ENCODE peak calls at places on chromosomes 3 and 15, in nine cellular contexts. P is upper lobe of right lung, V is coronary artery, F is cardiac fibroblast, A is GM12865, Y is H9, S is AG04450, Q is RWPE1, B is IMR-90. L is an unnamed sample.
A peak's percentile ranks its signal among the peaks of the same experiment; 100 is the strongest.

GRCh38 chr3:73815966-73816365 is 191.2 kb upstream of the PDZRN3 start:
- DNase-seq in V (no peak), Q (no peak), A (no peak), P (no peak), S (no peak), B (no peak), F (no peak), Y (no peak), L (no peak)

GRCh38 chr15:78247895-78248294 is 13.5 kb upstream of the ACSBG1 start:
- DNase-seq in A (no peak), Y (no peak), Q (no peak), S (no peak), B (no peak), V (no peak), P (no peak), F (no peak), L (no peak)

GRCh38 chr15:84598993-84599392 is 1.8 kb upstream of the ZSCAN2 start:
- DNase-seq in F (peak; percentile 75), S (peak; percentile 20), P (no peak), A (peak; percentile 45), V (no peak), Y (peak; percentile 64), B (peak; percentile 66), Q (peak; percentile 74), L (no peak)

GRCh38 chr3:13206799-13207577 is 133.8 kb upstream of the IQSEC1 start:
- DNase-seq in V (no peak), A (no peak), S (no peak), P (peak; percentile 46), B (no peak), Q (no peak), F (no peak), Y (no peak), L (no peak)

GRCh38 chr3:53630547-53630946 is 136.1 kb downstream of the CACNA1D start:
- DNase-seq in Y (no peak), A (no peak), B (no peak), S (no peak), V (no peak), F (no peak), Q (no peak), P (no peak), L (no peak)

GRCh38 chr3:98921957-98922356 is 20.5 kb upstream of the DCBLD2 start:
- DNase-seq in S (no peak), V (no peak), P (no peak), B (no peak), Q (no peak), A (no peak), F (peak; percentile 53), Y (no peak), L (no peak)

GRCh38 chr15:90309050-90309449 is 43.0 kb upstream of the ZNF774 start:
- DNase-seq in V (no peak), Y (no peak), Q (no peak), S (no peak), P (no peak), A (no peak), F (no peak), B (no peak), L (peak; percentile 46)

GRCh38 chr3:161560006-161560637 is 63.5 kb downstream of the OTOL1 start:
- DNase-seq in S (no peak), A (peak; percentile 36), P (no peak), F (peak; percentile 48), V (no peak), Y (peak; percentile 64), Q (peak; percentile 17), B (peak; percentile 7), L (no peak)

GRCh38 chr3:123960791-123961507 is at the start of gene CCDC14:
- DNase-seq in Y (peak; percentile 99), V (peak; percentile 96), S (peak; percentile 90), B (peak; percentile 96), P (peak; percentile 97), A (peak; percentile 88), Q (peak; percentile 90), F (peak; percentile 97), L (peak; percentile 91)

GRCh38 chr3:38690185-38690584 is 40.7 kb upstream of the SCN5A start:
- DNase-seq in S (no peak), F (no peak), B (peak; percentile 67), A (no peak), P (no peak), Q (no peak), V (no peak), Y (no peak), L (no peak)

GRCh38 chr3:60893946-60894345 is 357.3 kb downstream of the FHIT start:
- DNase-seq in Q (no peak), A (no peak), V (no peak), B (no peak), Y (no peak), P (no peak), F (no peak), S (no peak), L (no peak)

GRCh38 chr3:124760601-124761000 is 30.3 kb downstream of the UMPS start:
- DNase-seq in A (no peak), S (no peak), P (no peak), V (no peak), Q (peak; percentile 15), B (peak; percentile 75), F (peak; percentile 66), Y (no peak), L (no peak)

DNA sequence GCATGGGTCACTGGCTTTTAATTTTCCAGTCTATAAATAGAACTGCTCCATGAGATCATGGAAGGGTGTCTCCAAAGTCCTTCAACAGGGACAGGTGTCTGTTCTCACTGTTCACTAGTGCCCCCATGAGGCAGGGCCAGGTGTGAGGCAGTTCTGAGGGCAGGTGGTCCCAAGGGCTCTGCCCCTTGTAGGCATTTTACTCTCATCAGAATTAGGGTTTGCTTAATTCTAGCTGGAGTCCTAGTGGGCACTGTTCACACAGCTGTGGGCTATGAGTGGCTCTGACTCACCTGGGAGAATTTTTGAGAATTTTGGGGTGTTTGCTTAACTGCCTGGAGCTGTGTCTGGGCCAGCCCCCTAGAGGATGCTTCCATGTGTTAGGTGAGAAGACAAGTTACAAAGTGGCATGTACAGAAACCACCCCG is 248.0 kb upstream of the LYSMD4 start:
- DNase-seq in P (no peak), V (no peak), B (no peak), A (no peak), S (no peak), Y (no peak), Q (peak; percentile 55), F (no peak), L (no peak)
- TF ChIP-seq CTCF in P (no peak), V (no peak), B (no peak), A (no peak), S (no peak), Y (peak; percentile 63), Q (no peak), F (no peak), L (peak; percentile 32)

GRCh38 chr3:151008699-151009098 is 36.2 kb upstream of the CLRN1 start:
- DNase-seq in A (no peak), P (no peak), Y (no peak), S (peak; percentile 21), F (peak; percentile 73), V (no peak), B (peak; percentile 66), Q (no peak), L (no peak)
- TF ChIP-seq CTCF in A (no peak), P (no peak), Y (peak; percentile 53), S (peak; percentile 70), F (peak; percentile 72), V (no peak), B (peak; percentile 65), Q (no peak), L (no peak)

DNA sequence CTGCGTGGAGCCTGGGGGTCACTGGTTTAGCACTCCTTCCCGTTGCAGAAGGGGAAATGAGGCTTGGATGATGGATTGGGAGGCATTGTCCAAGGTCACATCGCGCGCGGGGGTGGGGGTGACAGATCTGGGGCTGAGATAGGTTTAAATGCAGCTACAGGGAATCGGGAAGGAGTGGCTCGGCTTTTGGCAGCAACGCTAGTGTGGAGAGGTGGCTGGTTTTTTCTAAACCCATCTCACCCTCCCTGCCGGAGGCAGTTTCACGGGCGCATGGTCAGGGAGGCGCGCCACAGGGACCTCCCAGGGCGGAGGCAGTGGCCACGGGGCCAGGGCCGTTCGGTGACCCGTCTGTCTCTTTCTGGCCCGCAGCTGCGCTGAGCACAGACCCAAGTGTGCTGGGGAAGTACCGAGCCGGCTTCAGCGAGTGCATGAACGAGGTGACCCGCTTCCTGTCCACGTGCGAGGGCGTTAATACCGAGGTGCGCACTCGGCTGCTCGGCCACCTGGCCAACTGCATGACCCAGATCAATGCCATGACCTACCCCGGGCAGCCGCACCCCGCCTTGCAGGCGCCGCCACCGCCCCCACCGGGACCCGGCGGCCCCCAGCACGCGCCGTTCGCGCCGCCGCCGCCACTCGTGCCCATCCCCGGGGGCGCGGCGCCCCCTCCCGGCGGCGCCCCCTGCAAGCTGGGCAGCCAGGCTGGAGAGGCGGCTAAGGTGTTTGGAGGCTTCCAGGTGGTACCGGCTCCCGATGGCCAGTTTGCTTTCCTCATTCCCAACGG is 1.6 kb downstream of the HES1 start:
- DNase-seq in S (no peak), Y (peak; percentile 66), P (peak; percentile 87), F (peak; percentile 77), B (peak; percentile 68), A (peak; percentile 82), Q (no peak), V (peak; percentile 87), L (peak; percentile 82)
- TF ChIP-seq CTCF in S (peak; percentile 38), Y (peak; percentile 50), P (peak; percentile 24), F (peak; percentile 27), B (peak; percentile 45), A (peak; percentile 42), Q (peak; percentile 72), V (no peak), L (peak; percentile 30)

GRCh38 chr3:104392327-104392726 is 974.4 kb upstream of the ALCAM start:
- DNase-seq in P (no peak), Q (no peak), S (no peak), Y (no peak), B (no peak), F (no peak), V (no peak), A (no peak), L (no peak)
- TF ChIP-seq CTCF in P (no peak), Q (no peak), S (no peak), Y (peak; percentile 45), B (no peak), F (no peak), V (no peak), A (no peak), L (no peak)

GRCh38 chr15:34119291-34119690 is 17.4 kb downstream of the PGBD4 start:
- DNase-seq in A (no peak), F (peak; percentile 20), S (no peak), P (no peak), V (no peak), Y (no peak), B (no peak), Q (peak; percentile 31), L (no peak)
- TF ChIP-seq CTCF in A (no peak), F (no peak), S (no peak), P (no peak), V (no peak), Y (no peak), B (no peak), Q (no peak), L (no peak)

GRCh38 chr3:170584585-170585007 is 1.3 kb downstream of the SLC7A14 start:
- DNase-seq in A (peak; percentile 43), Y (peak; percentile 90), F (peak; percentile 68), S (peak; percentile 36), V (no peak), B (peak; percentile 68), P (peak; percentile 82), Q (peak; percentile 77), L (no peak)
- TF ChIP-seq CTCF in A (no peak), Y (no peak), F (no peak), S (no peak), V (no peak), B (no peak), P (no peak), Q (no peak), L (no peak)